ENCODE peak calls at places on chromosomes 11 and 22, in four cellular contexts. S is heart left ventricle, T is CD14-positive monocyte, J is lower leg skin. Y is an unnamed sample.

GRCh38 chr11:70281114-70281729 is 10.7 kb downstream of the PPFIA1 start:
- DNase-seq in S (peak; percentile 39), T (no peak), J (peak; percentile 28), Y (no peak)

GRCh38 chr11:17907046-17907445 is 105.8 kb downstream of the SERGEF start:
- DNase-seq in S (no peak), T (no peak), J (no peak), Y (no peak)

GRCh38 chr11:46574656-46575055 is 19.2 kb downstream of the AMBRA1 start:
- DNase-seq in S (no peak), T (no peak), J (no peak), Y (no peak)

GRCh38 chr11:128725630-128726461 is 32.0 kb downstream of the FLI1 start:
- DNase-seq in S (no peak), T (no peak), J (no peak), Y (no peak)

GRCh38 chr22:50486561-50487289 is at the start of gene MIOX:
- DNase-seq in S (no peak), T (peak; percentile 45), J (no peak), Y (no peak)

GRCh38 chr11:19281555-19281954 is 40.8 kb upstream of the E2F8 start:
- DNase-seq in S (no peak), T (no peak), J (no peak), Y (no peak)

GRCh38 chr11:32072872-32073661 is 17.8 kb upstream of the RCN1 start:
- DNase-seq in S (no peak), T (no peak), J (no peak), Y (no peak)

GRCh38 chr11:45405916-45406670 is 120.0 kb upstream of the SYT13 start:
- DNase-seq in S (no peak), T (no peak), J (no peak), Y (no peak)

GRCh38 chr22:20057596-20058268 is 22.3 kb upstream of the DGCR8 start:
- DNase-seq in S (no peak), T (no peak), J (no peak), Y (no peak)

GRCh38 chr11:34869425-34869824 is 46.8 kb downstream of the APIP start:
- DNase-seq in S (no peak), T (no peak), J (no peak), Y (no peak)

GRCh38 chr11:34721646-34722045 is 100.8 kb downstream of the EHF start:
- DNase-seq in S (no peak), T (no peak), J (no peak), Y (no peak)

GRCh38 chr11:62124186-62125113 is 639 bp downstream of the INCENP start:
- DNase-seq in S (no peak), T (no peak), J (no peak), Y (no peak)

GRCh38 chr11:103091441-103091809 is 535 bp downstream of the DCUN1D5 start:
- DNase-seq in S (peak; percentile 24), T (peak; percentile 47), J (no peak), Y (peak; percentile 71)

GRCh38 chr11:121099885-121100284 is 1.2 kb upstream of the TECTA start:
- DNase-seq in S (no peak), T (no peak), J (no peak), Y (no peak)

GRCh38 chr11:108734956-108735559 is 70.2 kb downstream of the DDX10 start:
- DNase-seq in S (no peak), T (no peak), J (no peak), Y (no peak)

GRCh38 chr22:19066531-19067271 is 55.5 kb downstream of the DGCR2 start:
- DNase-seq in S (no peak), T (no peak), J (no peak), Y (peak; percentile 23)

GRCh38 chr11:17148536-17148935 is 59.2 kb downstream of the PIK3C2A start:
- DNase-seq in S (no peak), T (no peak), J (no peak), Y (no peak)

GRCh38 chr11:72856065-72856464 is 41.9 kb downstream of the ATG16L2 start:
- DNase-seq in S (no peak), T (no peak), J (no peak), Y (no peak)

GRCh38 chr22:32991353-32992115 is 66.6 kb downstream of the SYN3 start:
- DNase-seq in S (no peak), T (no peak), J (peak; percentile 88), Y (peak; percentile 56)

GRCh38 chr11:1889941-1890855 is 1.5 kb downstream of the PRR33 start:
- DNase-seq in S (no peak), T (peak; percentile 44), J (no peak), Y (no peak)

GRCh38 chr11:23944939-23945338 is 551.9 kb upstream of the LUZP2 start:
- DNase-seq in S (peak; percentile 30), T (no peak), J (no peak), Y (no peak)

GRCh38 chr11:23948831-23949230 is 548.0 kb upstream of the LUZP2 start:
- DNase-seq in S (no peak), T (no peak), J (no peak), Y (no peak)

DNA sequence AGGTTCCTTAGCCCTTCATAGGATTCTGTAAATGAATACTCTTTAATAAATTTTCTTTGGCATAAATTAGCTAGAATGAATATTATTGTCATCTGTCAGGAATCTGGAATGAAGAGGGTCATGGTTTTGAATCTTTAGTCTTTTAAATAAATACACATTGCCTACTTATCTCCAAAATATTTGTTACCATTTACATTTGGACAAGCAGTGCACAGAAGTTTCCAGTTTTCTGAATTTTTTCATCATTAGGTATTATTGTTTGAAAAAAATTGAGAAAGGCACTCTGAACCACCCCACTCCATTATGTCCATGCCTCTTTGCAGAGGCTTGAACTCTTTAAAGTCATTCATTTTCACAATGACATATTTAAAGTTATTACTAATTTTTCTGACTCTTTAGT is 549.0 kb upstream of the LUZP2 start:
- DNase-seq in S (no peak), T (no peak), J (no peak), Y (no peak)
- TF ChIP-seq CTCF in S (no peak), T (no peak), J (no peak), Y (no peak)

GRCh38 chr22:48569476-48570233 is 1258.0 kb downstream of the BRD1 start:
- DNase-seq in S (no peak), T (no peak), J (no peak), Y (peak; percentile 46)
- TF ChIP-seq CTCF in S (no peak), T (no peak), J (no peak), Y (no peak)

GRCh38 chr22:42330953-42331525 is 60.6 kb upstream of the TCF20 start:
- DNase-seq in S (no peak), T (no peak), J (no peak), Y (no peak)

GRCh38 chr22:42332089-42332488 is 61.6 kb upstream of the TCF20 start:
- DNase-seq in S (no peak), T (no peak), J (no peak), Y (no peak)

GRCh38 chr22:42328130-42328821 is 57.8 kb upstream of the TCF20 start:
- DNase-seq in S (no peak), T (no peak), J (no peak), Y (no peak)

GRCh38 chr22:42329504-42329903 is 59.1 kb upstream of the TCF20 start:
- DNase-seq in S (no peak), T (no peak), J (no peak), Y (no peak)

GRCh38 chr22:42330170-42330569 is 59.7 kb upstream of the TCF20 start:
- DNase-seq in S (no peak), T (no peak), J (no peak), Y (no peak)
- TF ChIP-seq CTCF in S (no peak), T (no peak), J (no peak), Y (no peak)

DNA sequence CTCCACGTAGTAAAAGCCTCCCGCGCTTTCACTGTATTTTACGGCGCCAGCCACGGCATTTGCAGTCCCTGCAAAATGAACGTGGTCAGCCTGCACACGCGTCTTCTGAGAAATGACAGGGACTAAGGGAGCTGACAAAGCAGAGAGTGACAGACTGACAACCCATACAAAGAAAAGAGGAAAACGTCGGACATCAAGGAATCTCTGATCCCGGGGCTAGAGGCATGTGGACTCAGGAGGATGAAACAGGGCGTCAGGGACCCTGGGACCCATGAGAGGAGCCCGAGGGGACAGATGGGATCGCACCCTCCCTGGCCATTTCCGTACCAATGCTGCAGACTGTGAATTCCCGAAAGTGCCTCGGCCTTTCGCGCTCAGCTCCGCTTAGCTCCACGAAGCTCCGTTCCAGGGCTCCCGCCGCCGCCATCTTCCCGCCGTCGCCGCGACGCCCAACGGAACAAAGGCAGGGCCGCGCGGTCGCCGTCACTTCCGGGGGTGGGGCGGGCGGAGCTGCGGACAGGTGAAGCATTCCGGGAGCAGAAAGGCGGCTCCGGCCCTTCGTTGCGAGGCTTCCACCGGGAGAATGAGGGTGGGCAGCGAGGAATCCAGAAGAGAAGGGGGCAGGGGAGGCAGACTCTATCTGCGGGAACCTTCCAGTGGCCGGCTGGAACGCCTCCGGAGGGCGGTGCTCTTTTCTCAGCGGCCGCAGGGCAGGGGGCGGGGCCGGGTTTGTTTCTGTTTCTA is at the start of gene NUP160:
- DNase-seq in S (peak; percentile 88), T (peak; percentile 71), J (peak; percentile 73), Y (peak; percentile 93)
- TF ChIP-seq CTCF in S (peak; percentile 26), T (no peak), J (no peak), Y (no peak)

GRCh38 chr11:7547091-7547490 is 33.3 kb downstream of the PPFIBP2 start:
- DNase-seq in S (no peak), T (no peak), J (no peak), Y (no peak)

GRCh38 chr11:7547687-7548086 is 33.9 kb downstream of the PPFIBP2 start:
- DNase-seq in S (no peak), T (no peak), J (no peak), Y (no peak)

GRCh38 chr11:7549681-7550080 is 35.9 kb downstream of the PPFIBP2 start:
- DNase-seq in S (no peak), T (no peak), J (no peak), Y (no peak)

GRCh38 chr11:7546324-7546791 is 32.6 kb downstream of the PPFIBP2 start:
- DNase-seq in S (no peak), T (no peak), J (peak; percentile 74), Y (no peak)

DNA sequence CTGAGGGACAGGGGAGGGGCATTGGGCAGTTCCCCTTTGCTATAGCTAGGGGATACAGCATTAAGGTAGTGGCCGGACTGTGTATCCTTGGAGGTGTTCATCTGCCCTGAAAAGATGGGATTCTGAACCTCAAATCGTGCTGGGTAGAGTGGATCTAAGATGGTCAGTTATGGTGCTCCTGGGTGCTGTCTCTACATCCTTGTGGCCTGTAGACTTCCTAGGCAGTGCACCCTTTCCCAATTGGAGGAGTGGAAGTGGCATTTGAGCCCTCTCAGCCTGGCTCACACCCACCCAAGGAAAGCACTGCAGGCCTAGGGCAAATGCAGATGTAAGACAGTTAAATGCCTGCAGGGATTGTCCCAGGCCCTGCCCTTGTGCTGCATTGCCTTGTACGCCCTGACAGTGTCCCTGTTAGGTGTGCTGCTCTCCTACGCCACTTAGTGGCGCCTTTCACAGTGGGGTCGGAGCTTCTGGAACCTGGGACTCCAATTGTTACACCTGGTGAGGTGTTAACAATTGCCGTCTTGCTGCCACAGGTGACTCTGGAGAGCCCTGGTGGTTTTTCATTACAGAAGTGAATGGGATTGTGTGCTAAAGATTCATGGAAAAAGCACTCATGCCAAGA is 35.0 kb downstream of the PPFIBP2 start:
- DNase-seq in S (no peak), T (no peak), J (no peak), Y (no peak)
- TF ChIP-seq CTCF in S (no peak), T (no peak), J (no peak), Y (peak; percentile 44)

GRCh38 chr22:30453731-30454510 is 17.9 kb downstream of the SEC14L3 start:
- DNase-seq in S (no peak), T (no peak), J (no peak), Y (peak; percentile 75)
- TF ChIP-seq CTCF in S (no peak), T (no peak), J (no peak), Y (no peak)

Y was measured in lower lobe of right lung.